ENCODE peak calls at places on chromosomes 6 and 20, in seven cellular contexts. S is nucleus accumbens, A is mucosa of gallbladder, W is Calu3, Y is dorsolateral prefrontal cortex, O is M059J, B is globus pallidus. V is an unnamed sample.

GRCh38 chr20:58611236-58612020 is 39.7 kb upstream of the STX16 start:
- DNase-seq in O (no peak), A (no peak), S (no peak), W (peak), Y (no peak), B (no peak), V (no peak)

GRCh38 chr20:45337367-45338120 is 10.7 kb downstream of the SDC4 start:
- DNase-seq in W (peak), B (no peak), Y (no peak), O (peak), A (peak), S (no peak), V (peak)

GRCh38 chr6:154613137-154613676 is 102.7 kb upstream of the CNKSR3 start:
- DNase-seq in W (peak), S (no peak), A (no peak), B (no peak), Y (no peak), O (peak), V (peak)

GRCh38 chr6:130076512-130076911 is 58.1 kb downstream of the L3MBTL3 start:
- DNase-seq in S (no peak), B (no peak), W (no peak), Y (no peak), O (peak), A (no peak), V (no peak)

GRCh38 chr6:108168501-108168979 is 2.7 kb downstream of the NR2E1 start:
- DNase-seq in O (peak), A (peak), S (no peak), B (no peak), Y (no peak), W (peak), V (no peak)

GRCh38 chr20:1345030-1345755 is 16.3 kb upstream of the SDCBP2 start:
- DNase-seq in W (no peak), S (no peak), O (no peak), Y (no peak), B (no peak), A (no peak), V (no peak)

GRCh38 chr20:8534368-8534767 is 402.3 kb downstream of the PLCB1 start:
- DNase-seq in Y (no peak), O (no peak), A (no peak), S (no peak), B (no peak), W (no peak), V (no peak)

GRCh38 chr6:89311853-89312531 is 3.1 kb downstream of the GABRR2 start:
- DNase-seq in A (peak), S (no peak), Y (no peak), B (peak), W (peak), O (peak), V (peak)

GRCh38 chr20:57709823-57710799 is at the start of gene PMEPA1:
- DNase-seq in Y (peak), O (peak), S (peak), A (peak), W (peak), B (peak), V (peak)

GRCh38 chr20:17530716-17531536 is at the start of gene BFSP1:
- DNase-seq in W (peak), A (peak), B (peak), S (peak), O (peak), Y (peak), V (peak)

GRCh38 chr6:150142304-150142656 is 564 bp upstream of the PPP1R14C start:
- DNase-seq in B (no peak), Y (peak), O (peak), A (no peak), W (peak), S (no peak), V (peak)

GRCh38 chr6:101803146-101803545 is 409.6 kb downstream of the GRIK2 start:
- DNase-seq in W (no peak), A (no peak), Y (no peak), O (peak), B (no peak), S (no peak), V (peak)

GRCh38 chr6:91476000-91476399 is 889.1 kb upstream of the MAP3K7 start:
- DNase-seq in B (peak), W (peak), Y (no peak), S (no peak), A (peak), O (peak), V (peak)

GRCh38 chr6:34476048-34476328 is 10.1 kb downstream of the PACSIN1 start:
- DNase-seq in Y (no peak), O (no peak), B (no peak), W (no peak), S (no peak), A (no peak), V (no peak)

GRCh38 chr6:132960720-132961119 is 146.4 kb downstream of the RPS12 start:
- DNase-seq in W (peak), A (no peak), O (peak), B (no peak), Y (no peak), S (no peak), V (peak)

GRCh38 chr20:37315293-37316110 is 26.0 kb downstream of the MANBAL start:
- DNase-seq in Y (no peak), O (no peak), A (peak), W (no peak), B (no peak), S (no peak), V (no peak)

GRCh38 chr6:99348823-99349619 is 453 bp downstream of the FAXC start:
- DNase-seq in W (no peak), A (no peak), O (no peak), S (no peak), B (no peak), Y (no peak), V (no peak)

GRCh38 chr6:340991-341827 is 48.9 kb downstream of the DUSP22 start:
- DNase-seq in A (no peak), Y (no peak), B (peak), O (no peak), W (no peak), S (no peak), V (no peak)

GRCh38 chr20:62020935-62021701 is 44.6 kb downstream of the TAF4 start:
- DNase-seq in S (no peak), A (peak), W (no peak), O (no peak), B (peak), Y (no peak), V (no peak)

GRCh38 chr6:23111984-23112383 is 542.6 kb downstream of the HDGFL1 start:
- DNase-seq in S (no peak), Y (no peak), B (no peak), W (no peak), O (peak), A (no peak), V (no peak)

GRCh38 chr6:63504777-63505384 is 67.4 kb upstream of the LOC128125822 start:
- DNase-seq in B (no peak), A (no peak), W (no peak), O (peak), Y (no peak), S (no peak), V (no peak)

GRCh38 chr20:35225319-35226125 is 968 bp upstream of the MMP24 start:
- DNase-seq in O (no peak), A (no peak), W (no peak), S (no peak), B (no peak), Y (no peak), V (no peak)

GRCh38 chr6:17045581-17046322 is 56.1 kb upstream of the STMND1 start:
- DNase-seq in O (peak), B (peak), Y (no peak), A (no peak), S (no peak), W (no peak), V (peak)

GRCh38 chr6:37391100-37391499 is 37.3 kb downstream of the RNF8 start:
- DNase-seq in S (no peak), A (no peak), Y (no peak), B (no peak), O (no peak), W (no peak), V (no peak)

GRCh38 chr6:169789944-169790927 is 38.8 kb downstream of the ERMARD start:
- DNase-seq in A (peak), S (peak), B (peak), Y (peak), W (peak), O (peak), V (peak)

GRCh38 chr6:16205377-16206144 is 32.8 kb upstream of the GMPR start:
- DNase-seq in W (no peak), A (no peak), O (peak), Y (no peak), B (no peak), S (no peak), V (peak)

GRCh38 chr6:74404366-74404765 is 708.4 kb downstream of the CD109 start:
- DNase-seq in Y (no peak), B (no peak), A (no peak), O (peak), S (no peak), W (no peak), V (no peak)

GRCh38 chr6:2734517-2735076 is 16.1 kb downstream of the MYLK4 start:
- DNase-seq in W (no peak), B (no peak), O (no peak), S (no peak), A (no peak), Y (no peak), V (no peak)

V was measured in RPMI7951.